ENCODE peak calls at places on chromosomes 3 and 15, in four cellular contexts. F is HFF-Myc, L is HFFc6, G is mesothelial cell of epicardium. E is an unnamed sample.

GRCh38 chr3:193841581-193841980 is 248.6 kb downstream of the OPA1 start:
- DNase-seq in F (no peak), L (no peak), G (no peak), E (no peak)

GRCh38 chr15:68795298-68795848 is 25.3 kb downstream of the ANP32A start:
- DNase-seq in F (no peak), L (peak), G (peak), E (no peak)

GRCh38 chr3:160450846-160451245 is 1.3 kb upstream of the TRIM59 start:
- DNase-seq in F (peak), L (peak), G (no peak), E (peak)

GRCh38 chr15:74420193-74420905 is 13.4 kb downstream of the SEMA7A start:
- DNase-seq in F (no peak), L (peak), G (no peak), E (no peak)

GRCh38 chr3:101574388-101575156 is 592 bp downstream of the PCNP start:
- DNase-seq in F (peak), L (peak), G (peak), E (no peak)

GRCh38 chr15:49864251-49864650 is 243.4 kb downstream of the DTWD1 start:
- DNase-seq in F (no peak), L (no peak), G (no peak), E (no peak)

GRCh38 chr15:65404196-65404872 is 18.4 kb downstream of the IGDCC4 start:
- DNase-seq in F (no peak), L (no peak), G (no peak), E (no peak)

GRCh38 chr3:12869025-12869695 is 27.8 kb upstream of the RPL32 start:
- DNase-seq in F (no peak), L (no peak), G (peak), E (no peak)

GRCh38 chr15:42608110-42608531 is 32.7 kb downstream of the STARD9 start:
- DNase-seq in F (no peak), L (no peak), G (no peak), E (no peak)

GRCh38 chr15:63299981-63300575 is 22.7 kb downstream of the APH1B start:
- DNase-seq in F (no peak), L (no peak), G (no peak), E (no peak)

GRCh38 chr3:51941447-51941797 is 282 bp downstream of the RRP9 start:
- DNase-seq in F (no peak), L (no peak), G (no peak), E (no peak)

GRCh38 chr15:88090406-88091085 is 166.0 kb downstream of the NTRK3 start:
- DNase-seq in F (no peak), L (no peak), G (no peak), E (no peak)

GRCh38 chr15:101332061-101332467 is 37.0 kb upstream of the SNRPA1 start:
- DNase-seq in F (no peak), L (no peak), G (no peak), E (no peak)

GRCh38 chr15:64490598-64491259 is 30.4 kb downstream of the ZNF609 start:
- DNase-seq in F (no peak), L (no peak), G (no peak), E (no peak)

GRCh38 chr3:187063286-187064081 is 75.8 kb downstream of the RPL39L start:
- DNase-seq in F (no peak), L (no peak), G (no peak), E (no peak)

GRCh38 chr3:25895443-25895842 is 105.6 kb downstream of the OXSM start:
- DNase-seq in F (no peak), L (no peak), G (no peak), E (no peak)

GRCh38 chr3:23776352-23776891 is 29.3 kb upstream of the UBE2E1 start:
- DNase-seq in F (no peak), L (peak), G (no peak), E (peak)

GRCh38 chr15:59764775-59765174 is 75.7 kb upstream of the BNIP2 start:
- DNase-seq in F (no peak), L (no peak), G (no peak), E (no peak)

GRCh38 chr3:9786825-9787654 is 5.2 kb downstream of the TADA3 start:
- DNase-seq in F (no peak), L (no peak), G (no peak), E (no peak)

GRCh38 chr3:142151240-142151639 is 1.9 kb upstream of the TFDP2 start:
- DNase-seq in F (no peak), L (no peak), G (no peak), E (no peak)

GRCh38 chr15:90154861-90155626 is 46.1 kb upstream of the SEMA4B start:
- DNase-seq in F (peak), L (peak), G (no peak), E (no peak)

GRCh38 chr3:41592753-41593152 is 369.1 kb downstream of the ULK4 start:
- DNase-seq in F (no peak), L (no peak), G (no peak), E (no peak)

GRCh38 chr3:5423076-5423475 is 235.6 kb downstream of the EDEM1 start:
- DNase-seq in F (no peak), L (no peak), G (no peak), E (no peak)

GRCh38 chr3:155026999-155027591 is 53.0 kb upstream of the MME start:
- DNase-seq in F (no peak), L (peak), G (no peak), E (no peak)

GRCh38 chr3:48795997-48796732 is 51.5 kb downstream of the PRKAR2A start:
- DNase-seq in F (no peak), L (no peak), G (no peak), E (no peak)

GRCh38 chr3:66399529-66400232 is 101.1 kb downstream of the LRIG1 start:
- DNase-seq in F (no peak), L (no peak), G (no peak), E (no peak)

GRCh38 chr3:141288331-141288990 is 56.8 kb downstream of the PXYLP1 start:
- DNase-seq in F (no peak), L (no peak), G (no peak), E (no peak)

GRCh38 chr15:89244512-89244869 is 712 bp downstream of the FANCI start:
- DNase-seq in F (no peak), L (peak), G (no peak), E (no peak)

GRCh38 chr15:83733206-83733605 is 79.3 kb downstream of the ADAMTSL3 start:
- DNase-seq in F (no peak), L (no peak), G (no peak), E (peak)

GRCh38 chr15:67103021-67103420 is 37.6 kb downstream of the SMAD3 start:
- DNase-seq in F (no peak), L (no peak), G (no peak), E (no peak)

GRCh38 chr15:29364429-29365078 is 94.9 kb upstream of the NSMCE3 start:
- DNase-seq in F (peak), L (peak), G (no peak), E (peak)
- TF ChIP-seq CTCF in F (no peak), L (peak), G (no peak), E (peak)

DNA sequence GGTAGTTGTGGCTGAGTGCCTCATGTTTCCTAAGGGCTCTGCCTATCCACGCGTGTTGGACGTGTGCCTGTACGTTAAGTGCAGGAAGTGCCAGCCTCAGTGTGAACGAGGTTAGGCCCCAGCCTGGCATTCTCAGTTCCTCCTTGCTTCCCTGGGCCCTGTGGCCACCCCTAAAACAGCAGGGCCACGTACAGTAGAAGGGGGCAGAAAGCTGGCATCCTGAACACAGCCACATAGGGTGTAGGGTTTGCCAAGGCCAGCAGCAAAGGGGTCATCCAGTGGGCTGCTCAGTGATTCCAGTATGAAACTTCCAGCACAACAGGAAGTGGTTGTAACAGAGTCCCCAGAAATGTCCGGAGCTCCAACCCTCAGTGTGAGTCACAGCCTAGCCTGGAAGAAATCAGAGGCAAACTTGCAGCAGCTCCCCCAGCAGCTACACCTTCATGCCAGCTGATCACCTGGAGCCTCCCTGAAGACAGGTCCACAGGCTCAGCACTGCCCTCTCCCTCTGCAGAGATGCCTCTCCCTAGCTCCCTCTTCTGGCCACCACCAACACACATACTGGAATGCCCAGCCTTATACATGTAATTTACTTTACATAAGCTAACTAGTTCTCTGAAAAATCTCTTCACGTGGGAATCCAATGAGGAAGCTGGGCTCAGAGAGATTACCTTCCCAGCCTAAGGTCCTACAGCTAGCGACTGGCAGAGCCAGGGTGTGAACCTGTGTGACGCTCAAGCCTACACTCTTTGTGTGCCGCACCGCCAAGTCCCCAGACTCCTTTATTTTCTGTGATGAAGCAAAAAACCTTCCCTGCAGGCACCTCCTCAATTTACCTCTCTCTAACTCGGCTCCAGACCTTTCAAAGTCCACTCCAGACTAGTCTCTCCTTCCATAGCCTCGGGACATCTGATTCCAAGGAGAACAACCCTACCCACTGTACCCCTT is 26.6 kb downstream of the ILDR1 start:
- DNase-seq in F (peak), L (peak), G (peak), E (no peak)
- TF ChIP-seq CTCF in F (peak), L (peak), G (no peak), E (peak)

DNA sequence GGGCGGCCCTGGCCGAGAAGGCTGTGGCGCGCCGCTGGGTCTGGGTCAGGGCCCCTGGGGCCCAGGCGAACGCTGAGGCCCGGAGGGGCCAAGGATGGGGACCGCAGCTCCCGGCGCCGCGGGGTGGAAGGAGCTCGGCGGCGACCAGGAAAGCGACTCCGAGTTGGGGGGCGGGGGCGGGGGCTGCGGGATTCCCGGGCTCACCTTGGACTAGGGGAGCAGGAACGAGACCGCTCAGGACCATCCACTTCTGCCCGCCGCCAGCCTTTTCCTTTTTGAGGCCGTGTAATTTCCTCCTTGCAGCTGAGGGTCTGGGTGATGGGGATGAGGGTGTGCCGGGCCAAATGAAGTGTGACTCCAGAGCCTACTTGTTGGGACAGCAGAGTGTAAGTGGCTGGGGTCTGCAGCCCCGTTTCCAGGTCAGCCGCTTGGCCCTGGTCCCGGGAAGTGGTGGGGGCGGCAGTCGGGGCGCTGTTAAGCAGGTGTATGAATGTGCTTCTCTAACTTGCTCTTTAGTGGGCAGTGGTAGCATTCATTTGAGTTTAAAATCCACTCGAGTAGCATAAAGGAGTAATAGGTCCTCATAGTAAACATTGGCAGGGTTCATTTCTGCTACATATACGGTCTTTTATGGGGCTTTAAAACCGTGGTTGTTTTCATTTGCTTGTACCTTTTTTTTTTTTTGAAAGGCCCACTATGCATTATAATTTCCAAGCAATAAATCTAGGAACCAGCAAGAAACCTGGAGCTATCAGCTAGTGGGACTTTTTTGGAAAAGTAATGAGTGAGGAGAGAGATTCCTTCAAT is 717 bp downstream of the PXK start:
- DNase-seq in F (no peak), L (no peak), G (peak), E (no peak)
- TF ChIP-seq CTCF in F (no peak), L (peak), G (no peak), E (peak)

GRCh38 chr3:47003461-47004368 is 24.2 kb downstream of the NBEAL2 start:
- DNase-seq in F (no peak), L (no peak), G (no peak), E (no peak)

GRCh38 chr3:47004369-47005211 is 25.1 kb downstream of the NBEAL2 start:
- DNase-seq in F (no peak), L (no peak), G (no peak), E (no peak)

GRCh38 chr3:47000922-47001730 is 21.7 kb downstream of the NBEAL2 start:
- DNase-seq in F (no peak), L (no peak), G (no peak), E (no peak)

GRCh38 chr3:47001731-47002489 is 22.4 kb downstream of the NBEAL2 start:
- DNase-seq in F (no peak), L (no peak), G (no peak), E (no peak)

DNA sequence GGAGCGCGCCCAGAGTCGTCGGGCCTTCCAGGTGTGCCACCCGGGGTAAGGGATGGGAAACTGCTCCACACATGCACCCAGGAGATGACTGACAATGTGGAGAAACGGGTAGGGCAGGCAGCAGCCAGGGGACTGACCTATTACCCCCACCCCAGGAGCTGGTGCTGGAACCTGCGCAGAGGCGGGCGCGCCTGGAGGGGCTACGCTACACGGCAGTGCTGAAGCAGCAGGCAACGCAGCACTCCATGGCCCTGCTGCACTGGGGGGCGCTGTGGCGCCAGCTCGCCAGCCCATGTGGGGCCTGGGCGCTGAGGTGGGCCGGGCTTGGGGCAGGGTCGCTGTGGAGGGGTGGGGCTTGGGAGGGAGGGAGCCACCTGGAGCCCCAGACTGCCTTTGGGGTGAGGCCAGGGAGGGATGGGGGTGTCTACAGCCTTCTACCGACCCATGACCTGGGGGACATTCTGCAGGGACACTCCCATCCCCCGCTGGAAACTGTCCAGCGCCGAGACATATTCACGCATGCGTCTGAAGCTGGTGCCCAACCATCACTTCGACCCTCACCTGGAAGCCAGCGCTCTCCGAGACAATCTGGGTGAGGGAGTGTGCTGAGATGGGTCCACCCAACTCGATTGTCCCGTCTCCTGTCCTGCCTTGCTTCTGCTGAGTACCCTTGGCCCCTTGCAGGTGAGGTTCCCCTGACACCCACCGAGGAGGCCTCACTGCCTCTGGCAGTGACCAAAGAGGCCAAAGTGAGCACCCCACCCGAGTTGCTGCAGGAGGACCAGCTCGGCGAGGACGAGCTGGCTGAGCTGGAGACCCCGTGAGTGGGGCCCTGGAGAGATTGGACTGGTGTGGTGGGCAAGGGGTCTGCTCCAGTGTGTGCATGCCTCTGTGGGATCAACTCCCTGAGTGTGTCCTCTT is 23.3 kb downstream of the NBEAL2 start:
- DNase-seq in F (no peak), L (no peak), G (no peak), E (no peak)
- TF ChIP-seq CTCF in F (no peak), L (peak), G (no peak), E (no peak)

GRCh38 chr3:109275702-109276293 is 40.5 kb downstream of the DPPA2 start:
- DNase-seq in F (no peak), L (peak), G (peak), E (no peak)
- TF ChIP-seq CTCF in F (peak), L (peak), G (peak), E (peak)

DNA sequence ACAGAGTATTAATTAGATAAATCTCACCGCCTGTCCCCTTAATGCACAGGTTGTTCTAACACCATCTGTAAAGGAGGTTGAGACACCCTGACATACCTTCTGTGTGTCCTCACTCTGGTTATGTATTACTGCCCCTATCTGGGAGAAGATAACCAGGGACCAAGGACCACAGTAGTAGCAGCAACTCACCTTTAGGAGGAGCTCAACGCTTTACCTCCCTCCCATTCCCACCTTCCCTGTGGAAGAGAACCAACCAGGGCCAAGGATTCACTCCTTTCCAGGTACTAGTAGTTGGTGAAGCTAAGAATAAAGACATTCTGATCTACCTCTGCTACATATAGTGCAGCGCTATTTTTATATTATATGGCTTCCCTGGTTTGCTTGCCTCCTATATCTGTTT is 232.6 kb downstream of the MEX3B start:
- DNase-seq in F (no peak), L (peak), G (no peak), E (no peak)
- TF ChIP-seq CTCF in F (peak), L (peak), G (no peak), E (peak)

GRCh38 chr15:52678036-52678467 is 1.1 kb downstream of the ATOSA start:
- DNase-seq in F (peak), L (peak), G (peak), E (no peak)
- TF ChIP-seq CTCF in F (no peak), L (no peak), G (no peak), E (no peak)

GRCh38 chr3:164673738-164674137 is 404.6 kb downstream of the SI start:
- DNase-seq in F (no peak), L (no peak), G (no peak), E (no peak)
- TF ChIP-seq CTCF in F (no peak), L (no peak), G (peak), E (peak)

GRCh38 chr15:70433583-70434288 is 329.6 kb downstream of the UACA start:
- DNase-seq in F (no peak), L (no peak), G (no peak), E (no peak)
- TF ChIP-seq CTCF in F (no peak), L (no peak), G (no peak), E (no peak)

DNA sequence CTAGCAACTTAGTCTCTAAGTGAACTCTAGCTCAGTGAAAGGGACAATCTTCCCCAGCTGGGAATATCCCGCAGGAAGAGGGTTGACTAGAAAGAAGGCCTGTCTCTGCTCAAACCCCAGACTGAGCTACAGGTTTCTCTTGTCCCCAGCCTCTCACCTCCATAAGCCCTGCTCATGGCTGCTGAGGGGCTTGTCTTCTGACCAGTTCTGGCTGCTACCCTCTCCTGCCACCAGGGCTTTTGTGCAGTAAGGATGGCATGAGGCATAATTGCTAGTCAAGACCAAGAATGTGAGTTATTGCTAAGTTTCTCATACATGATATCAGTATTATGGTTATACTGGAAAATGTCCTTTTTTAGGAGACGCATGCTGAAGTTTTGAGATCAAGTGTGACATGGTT is 21.3 kb downstream of the WDR53 start:
- DNase-seq in F (no peak), L (no peak), G (no peak), E (no peak)
- TF ChIP-seq CTCF in F (no peak), L (no peak), G (no peak), E (no peak)